ENCODE peak calls at places on chromosomes 3 and 15, in five cellular contexts. One of them, this sample, is unnamed.

GRCh38 chr3:67468511-67468910 is 185.9 kb downstream of the SUCLG2 start:
- DNase-seq in HepG2: no peak
- DNase-seq in GM23338: no peak
- DNase-seq in K562: no peak
- DNase-seq in HCT116: no peak
- DNase-seq in this sample: no peak

GRCh38 chr3:107271787-107272387 is 105.4 kb upstream of the CCDC54 start:
- DNase-seq in HepG2: peak; percentile 18
- DNase-seq in GM23338: peak; percentile 76
- DNase-seq in HCT116: peak; percentile 19
- DNase-seq in K562: peak; percentile 15
- DNase-seq in this sample: no peak

GRCh38 chr15:58537480-58537879 is 105.7 kb downstream of the LIPC start:
- DNase-seq in HCT116: no peak
- DNase-seq in K562: no peak
- DNase-seq in GM23338: no peak
- DNase-seq in HepG2: no peak
- DNase-seq in this sample: no peak

GRCh38 chr15:52540374-52541012 is 11.8 kb upstream of the MYO5A start:
- DNase-seq in HepG2: no peak
- DNase-seq in HCT116: no peak
- DNase-seq in GM23338: peak; percentile 8
- DNase-seq in K562: no peak
- DNase-seq in this sample: no peak

GRCh38 chr15:25094519-25094918 is 139.7 kb downstream of the SNRPN start:
- DNase-seq in GM23338: no peak
- DNase-seq in HepG2: no peak
- DNase-seq in K562: no peak
- DNase-seq in HCT116: no peak
- DNase-seq in this sample: no peak

GRCh38 chr15:60708684-60709083 is 229.7 kb upstream of the ICE2 start:
- DNase-seq in HCT116: no peak
- DNase-seq in GM23338: no peak
- DNase-seq in K562: no peak
- DNase-seq in HepG2: no peak
- DNase-seq in this sample: no peak

GRCh38 chr3:17204049-17204650 is 319.4 kb downstream of the PLCL2 start:
- DNase-seq in GM23338: no peak
- DNase-seq in HCT116: no peak
- DNase-seq in HepG2: no peak
- DNase-seq in K562: no peak
- DNase-seq in this sample: no peak

GRCh38 chr3:107816082-107816481 is 274.7 kb downstream of the CD47 start:
- DNase-seq in GM23338: no peak
- DNase-seq in K562: no peak
- DNase-seq in HepG2: no peak
- DNase-seq in HCT116: no peak
- DNase-seq in this sample: no peak

GRCh38 chr15:27679621-27680521 is 419.2 kb downstream of the OCA2 start:
- DNase-seq in GM23338: peak; percentile 60
- DNase-seq in HepG2: no peak
- DNase-seq in HCT116: no peak
- DNase-seq in K562: no peak
- DNase-seq in this sample: no peak

GRCh38 chr15:76994971-76995945 is at the start of gene PSTPIP1:
- DNase-seq in K562: no peak
- DNase-seq in HepG2: no peak
- DNase-seq in HCT116: no peak
- DNase-seq in GM23338: no peak
- DNase-seq in this sample: no peak

GRCh38 chr3:64930891-64931290 is 243.1 kb upstream of the ADAMTS9 start:
- DNase-seq in HCT116: no peak
- DNase-seq in GM23338: no peak
- DNase-seq in K562: no peak
- DNase-seq in HepG2: no peak
- DNase-seq in this sample: no peak

GRCh38 chr15:66774001-66774814 is 72.2 kb downstream of the SMAD6 start:
- DNase-seq in K562: peak; percentile 93
- DNase-seq in GM23338: peak; percentile 92
- DNase-seq in HCT116: peak; percentile 72
- DNase-seq in HepG2: peak; percentile 78
- DNase-seq in this sample: no peak

GRCh38 chr3:154132777-154133375 is 11.7 kb downstream of the ARHGEF26 start:
- DNase-seq in GM23338: no peak
- DNase-seq in HCT116: no peak
- DNase-seq in K562: no peak
- DNase-seq in HepG2: no peak
- DNase-seq in this sample: peak; percentile 79

GRCh38 chr3:8967553-8967952 is 4.3 kb upstream of the RAD18 start:
- DNase-seq in K562: no peak
- DNase-seq in GM23338: peak; percentile 26
- DNase-seq in HCT116: no peak
- DNase-seq in HepG2: no peak
- DNase-seq in this sample: no peak

GRCh38 chr3:134874737-134875413 is 79.8 kb downstream of the EPHB1 start:
- DNase-seq in HepG2: peak; percentile 27
- DNase-seq in GM23338: no peak
- DNase-seq in HCT116: no peak
- DNase-seq in K562: no peak
- DNase-seq in this sample: no peak

GRCh38 chr3:14297784-14298236 is 104.6 kb upstream of the SLC6A6 start:
- DNase-seq in HepG2: no peak
- DNase-seq in HCT116: no peak
- DNase-seq in GM23338: peak; percentile 49
- DNase-seq in K562: no peak
- DNase-seq in this sample: no peak

GRCh38 chr3:71584216-71585061 is 911 bp upstream of the FOXP1 start:
- DNase-seq in GM23338: peak; percentile 59
- DNase-seq in HepG2: peak; percentile 68
- DNase-seq in HCT116: no peak
- DNase-seq in K562: peak; percentile 25
- DNase-seq in this sample: no peak

GRCh38 chr15:80202641-80203360 is 49.2 kb downstream of the CTXND1 start:
- DNase-seq in HepG2: no peak
- DNase-seq in HCT116: peak; percentile 4
- DNase-seq in K562: no peak
- DNase-seq in GM23338: no peak
- DNase-seq in this sample: no peak

GRCh38 chr3:37082317-37082716 is 89.0 kb downstream of the MLH1 start:
- DNase-seq in HCT116: no peak
- DNase-seq in GM23338: no peak
- DNase-seq in HepG2: peak; percentile 65
- DNase-seq in K562: no peak
- DNase-seq in this sample: no peak

GRCh38 chr15:78084359-78084750 is 6.8 kb upstream of the TBC1D2B start:
- DNase-seq in HepG2: no peak
- DNase-seq in HCT116: no peak
- DNase-seq in GM23338: no peak
- DNase-seq in K562: no peak
- DNase-seq in this sample: no peak

GRCh38 chr3:196222876-196223595 is 6.7 kb downstream of the SLC51A start:
- DNase-seq in K562: no peak
- DNase-seq in HepG2: no peak
- DNase-seq in GM23338: no peak
- DNase-seq in HCT116: no peak
- DNase-seq in this sample: no peak

GRCh38 chr3:45464336-45464809 is 76.0 kb downstream of the LARS2 start:
- DNase-seq in HepG2: no peak
- DNase-seq in HCT116: no peak
- DNase-seq in GM23338: peak; percentile 87
- DNase-seq in K562: peak; percentile 73
- DNase-seq in this sample: no peak

GRCh38 chr3:17412950-17413530 is 329.4 kb downstream of the TBC1D5 start:
- DNase-seq in HepG2: peak; percentile 64
- DNase-seq in GM23338: peak; percentile 90
- DNase-seq in K562: peak; percentile 46
- DNase-seq in HCT116: peak; percentile 56
- DNase-seq in this sample: no peak

GRCh38 chr3:138781012-138781470 is 53.7 kb downstream of the PIK3CB start:
- DNase-seq in HepG2: no peak
- DNase-seq in HCT116: no peak
- DNase-seq in K562: no peak
- DNase-seq in GM23338: no peak
- DNase-seq in this sample: no peak

GRCh38 chr3:21174461-21174860 is 576.5 kb downstream of the ZNF385D start:
- DNase-seq in GM23338: no peak
- DNase-seq in K562: no peak
- DNase-seq in HepG2: no peak
- DNase-seq in HCT116: no peak
- DNase-seq in this sample: no peak

GRCh38 chr3:23094890-23095462 is 108.2 kb upstream of the UBE2E2 start:
- DNase-seq in HCT116: peak; percentile 26
- DNase-seq in HepG2: peak; percentile 28
- DNase-seq in K562: no peak
- DNase-seq in GM23338: peak; percentile 18
- DNase-seq in this sample: no peak

GRCh38 chr3:38649500-38650247 is at the start of gene SCN5A:
- DNase-seq in HepG2: no peak
- DNase-seq in HCT116: no peak
- DNase-seq in GM23338: peak; percentile 73
- DNase-seq in K562: peak; percentile 99
- DNase-seq in this sample: no peak

GRCh38 chr3:100401674-100402036 is 316 bp downstream of the LNP1 start:
- DNase-seq in HCT116: no peak
- DNase-seq in HepG2: no peak
- DNase-seq in GM23338: peak; percentile 68
- DNase-seq in K562: peak; percentile 11
- DNase-seq in this sample: peak; percentile 48

GRCh38 chr3:112128843-112129727 is 4.0 kb downstream of the GCSAM start:
- DNase-seq in HCT116: no peak
- DNase-seq in K562: no peak
- DNase-seq in HepG2: no peak
- DNase-seq in GM23338: peak; percentile 69
- DNase-seq in this sample: no peak

GRCh38 chr3:112132088-112132487 is 960 bp downstream of the GCSAM start:
- DNase-seq in GM23338: no peak
- DNase-seq in K562: no peak
- DNase-seq in HCT116: no peak
- DNase-seq in HepG2: no peak
- DNase-seq in this sample: no peak

GRCh38 chr3:112129925-112130637 is 3.0 kb downstream of the GCSAM start:
- DNase-seq in K562: no peak
- DNase-seq in GM23338: no peak
- DNase-seq in HCT116: no peak
- DNase-seq in HepG2: no peak
- DNase-seq in this sample: no peak

GRCh38 chr3:112131111-112131510 is 1.9 kb downstream of the GCSAM start:
- DNase-seq in HCT116: no peak
- DNase-seq in GM23338: no peak
- DNase-seq in K562: no peak
- DNase-seq in HepG2: no peak
- DNase-seq in this sample: no peak

GRCh38 chr3:112130638-112130993 is 2.4 kb downstream of the GCSAM start:
- DNase-seq in HCT116: no peak
- DNase-seq in K562: no peak
- DNase-seq in HepG2: no peak
- DNase-seq in GM23338: no peak
- DNase-seq in this sample: no peak
- TF ChIP-seq POLR2AphosphoS5 in HCT116: no peak
- TF ChIP-seq POLR2AphosphoS5 in K562: no peak
- TF ChIP-seq POLR2AphosphoS5 in HepG2: no peak
- TF ChIP-seq POLR2AphosphoS5 in GM23338: no peak
- TF ChIP-seq POLR2AphosphoS5 in this sample: no peak

DNA sequence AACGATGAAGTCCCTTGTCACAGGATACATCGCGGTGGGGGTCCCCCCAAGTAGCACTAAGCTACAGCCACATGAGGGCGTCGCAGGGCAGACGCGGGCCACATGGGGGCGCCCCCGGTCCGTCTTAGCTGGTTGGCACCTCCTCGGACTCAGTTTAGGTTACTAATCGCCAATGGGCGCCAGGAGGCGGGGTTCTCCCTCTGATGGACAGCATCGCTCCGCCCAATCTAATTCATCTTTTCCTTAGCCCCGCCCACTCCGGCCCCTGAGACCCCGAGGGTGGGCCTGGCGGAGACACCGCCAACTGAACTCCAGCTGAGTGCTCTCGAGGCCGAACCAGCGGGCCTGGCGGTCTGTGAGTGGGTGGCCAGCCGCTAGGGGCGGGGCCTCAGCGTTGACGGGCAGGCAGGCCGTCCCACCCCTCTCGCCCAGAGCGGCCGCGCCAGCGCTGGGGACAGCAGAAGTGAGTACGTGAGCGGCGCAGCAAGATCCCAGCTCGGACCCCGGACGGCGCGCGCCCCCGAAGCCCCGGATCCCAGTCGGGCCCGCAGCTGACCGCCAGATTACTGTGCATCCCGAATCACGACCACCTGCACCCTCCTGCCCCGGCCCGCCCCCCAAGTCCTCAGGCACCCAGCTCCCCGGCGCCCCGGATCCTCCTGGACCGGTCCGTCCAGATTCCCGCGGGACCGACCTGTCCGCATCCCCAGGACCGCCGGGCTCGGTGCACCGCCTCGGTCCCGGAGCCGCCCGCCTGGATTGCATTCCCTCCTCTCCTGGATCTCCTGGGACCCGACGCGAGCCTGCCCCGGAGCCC is at the start of gene EPHB3:
- DNase-seq in HCT116: peak; percentile 98
- DNase-seq in K562: peak; percentile 88
- DNase-seq in GM23338: peak; percentile 100
- DNase-seq in HepG2: peak; percentile 92
- DNase-seq in this sample: peak; percentile 100
- TF ChIP-seq EZH2 in HCT116: no peak
- TF ChIP-seq EZH2 in K562: no peak
- TF ChIP-seq EZH2 in GM23338: peak; percentile 76
- TF ChIP-seq EZH2 in HepG2: no peak
- TF ChIP-seq EZH2 in this sample: no peak

DNA sequence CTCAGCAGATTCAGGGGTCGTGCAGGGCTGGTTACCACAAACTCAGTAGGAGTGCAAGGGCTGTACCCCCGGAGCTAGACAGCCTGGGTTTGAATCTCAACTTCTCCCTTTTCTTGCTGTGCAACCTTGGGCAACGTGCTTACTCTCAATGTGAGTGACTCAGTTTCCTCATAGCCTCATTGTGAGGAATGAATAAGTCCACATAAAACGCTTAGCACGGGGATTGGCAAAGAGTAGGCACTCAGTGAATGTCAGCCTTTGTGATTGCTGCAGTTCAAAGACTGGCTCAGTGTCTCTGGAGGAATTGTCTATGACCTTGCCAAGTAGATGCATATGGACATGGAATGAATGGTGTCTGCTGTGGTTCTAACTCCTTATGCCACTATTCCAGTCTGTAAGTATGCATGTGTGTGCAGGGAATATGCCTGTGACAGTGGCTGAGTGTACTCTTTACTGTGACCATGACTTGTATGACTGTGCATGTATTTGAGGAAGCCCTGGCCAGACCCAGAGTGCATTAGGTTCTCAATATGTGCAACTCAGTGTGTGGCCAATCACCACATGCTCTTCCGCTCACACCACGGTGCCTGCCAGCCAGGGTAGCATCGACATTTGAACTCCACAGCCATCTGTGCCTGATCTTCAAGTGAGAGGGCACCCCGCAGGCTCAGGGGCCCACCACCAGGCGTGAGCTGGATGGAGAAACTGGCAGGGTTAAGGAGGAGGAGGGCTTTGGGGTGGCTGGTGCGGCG is 900 bp upstream of the HYAL3 start:
- DNase-seq in GM23338: no peak
- DNase-seq in HepG2: no peak
- DNase-seq in K562: no peak
- DNase-seq in HCT116: no peak
- DNase-seq in this sample: no peak
- TF ChIP-seq POLR2AphosphoS5 in GM23338: no peak
- TF ChIP-seq POLR2AphosphoS5 in HepG2: no peak
- TF ChIP-seq POLR2AphosphoS5 in K562: no peak
- TF ChIP-seq POLR2AphosphoS5 in HCT116: no peak
- TF ChIP-seq POLR2AphosphoS5 in this sample: no peak

GRCh38 chr3:181710581-181711255 is 1.0 kb upstream of the SOX2 start:
- DNase-seq in HepG2: no peak
- DNase-seq in K562: no peak
- DNase-seq in GM23338: peak; percentile 94
- DNase-seq in HCT116: no peak
- DNase-seq in this sample: no peak
- TF ChIP-seq EZH2 in HepG2: no peak
- TF ChIP-seq EZH2 in K562: no peak
- TF ChIP-seq EZH2 in GM23338: no peak
- TF ChIP-seq EZH2 in HCT116: no peak
- TF ChIP-seq EZH2 in this sample: no peak